ENCODE peak calls at places on chromosomes 11 and 22, in five cellular contexts. D, V, M, T and O are unnamed samples.

GRCh38 chr11:12525466-12526055 is 148.2 kb downstream of the PARVA start:
- DNase-seq in V (no peak), M (no peak), D (no peak), T (no peak), O (no peak)

GRCh38 chr11:36790450-36790849 is 192.4 kb upstream of the RAG2 start:
- DNase-seq in D (no peak), T (no peak), M (no peak), V (no peak), O (no peak)

GRCh38 chr11:17934194-17934593 is 78.7 kb downstream of the SERGEF start:
- DNase-seq in D (no peak), V (no peak), M (no peak), T (no peak), O (no peak)

GRCh38 chr11:29024386-29024785 is 916.2 kb downstream of the METTL15 start:
- DNase-seq in V (no peak), M (no peak), T (no peak), D (no peak), O (no peak)

GRCh38 chr11:17063171-17064002 is 14.1 kb downstream of the RPS13 start:
- DNase-seq in M (peak; percentile 71), T (peak; percentile 59), D (peak; percentile 32), V (peak; percentile 20), O (peak; percentile 51)

GRCh38 chr11:129286813-129287212 is 88.8 kb upstream of the BARX2 start:
- DNase-seq in V (no peak), M (no peak), T (no peak), D (no peak), O (no peak)

GRCh38 chr11:95831198-95831883 is 41.0 kb downstream of the CEP57 start:
- DNase-seq in T (no peak), M (no peak), D (no peak), V (no peak), O (peak; percentile 52)

GRCh38 chr22:44037519-44038370 is 13.6 kb downstream of the PARVB start:
- DNase-seq in V (no peak), D (no peak), T (peak; percentile 55), M (peak; percentile 53), O (peak; percentile 67)

GRCh38 chr11:123564225-123564624 is 90.2 kb downstream of the SCN3B start:
- DNase-seq in D (no peak), V (no peak), M (peak; percentile 10), T (no peak), O (no peak)

GRCh38 chr11:57585301-57585700 is 12.2 kb upstream of the SERPING1 start:
- DNase-seq in V (no peak), D (no peak), M (no peak), T (no peak), O (no peak)

GRCh38 chr11:124707813-124708212 is 31.9 kb upstream of the NRGN start:
- DNase-seq in T (peak; percentile 8), D (no peak), V (no peak), M (no peak), O (no peak)
- H3K4me3 ChIP-seq in T (no peak overlapping the region), D (no peak overlapping the region), V (no peak overlapping the region), M (no peak overlapping the region), O (no peak overlapping the region)

DNA sequence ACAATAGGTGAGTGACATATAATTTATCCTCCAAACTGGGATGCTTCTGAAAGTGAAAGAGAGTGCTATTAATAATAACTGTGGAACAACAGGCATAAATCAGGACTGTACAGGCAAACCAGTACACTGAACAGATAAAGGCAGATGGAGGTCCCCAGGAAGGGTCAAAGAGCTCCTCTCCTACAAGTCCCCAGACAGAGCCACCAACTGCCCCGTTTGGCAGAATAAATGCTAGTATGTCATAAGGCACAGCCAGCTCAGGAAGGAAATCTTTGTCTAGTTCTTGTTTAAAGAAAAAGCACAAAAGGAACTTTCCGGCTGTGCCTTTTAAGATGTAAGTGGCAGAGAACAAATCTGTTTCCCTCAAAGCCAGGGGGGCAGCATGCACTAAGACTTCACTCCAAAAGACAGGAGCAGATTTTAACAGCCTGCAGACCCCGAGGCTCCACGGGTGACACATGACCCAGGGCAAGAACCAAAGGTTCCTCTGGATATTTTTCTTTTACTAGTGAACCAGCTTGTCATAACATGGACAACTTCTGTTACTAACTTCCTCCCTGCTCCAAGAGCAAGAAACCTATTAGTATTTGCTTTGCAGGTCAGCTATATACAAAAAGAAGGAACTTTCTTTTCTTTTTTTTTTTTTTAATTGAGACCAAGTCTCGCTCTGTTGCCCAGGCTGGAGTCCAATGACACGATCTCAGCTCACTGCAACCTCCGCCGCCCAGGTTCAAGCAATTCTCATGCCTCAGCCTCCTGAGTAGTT is 50.2 kb downstream of the MYH9 start:
- DNase-seq in D (no peak), T (no peak), V (no peak), M (no peak), O (no peak)
- H3K36me3 ChIP-seq in D (peaks cover 99% of the 10 kb centered on the region), T (peaks cover 67% of the 10 kb centered on the region), V (peaks cover 71% of the 10 kb centered on the region), M (peaks cover 13% of the 10 kb centered on the region), O (peaks cover 95% of the 10 kb centered on the region)

GRCh38 chr11:66800720-66801428 is 42.4 kb upstream of the RCE1 start:
- DNase-seq in T (no peak), V (no peak), M (no peak), D (peak; percentile 94), O (no peak)
- H3K4me3 ChIP-seq in T (no peak overlapping the region), V (no peak overlapping the region), M (no peak overlapping the region), D (peak overlapping the region; percentile 51), O (no peak overlapping the region)

GRCh38 chr11:4916581-4916980 is 2.6 kb downstream of the OR51G2 start:
- DNase-seq in D (no peak), V (no peak), T (no peak), M (no peak), O (no peak)
- H3K36me3 ChIP-seq in D (no peaks in the 10 kb centered on the region), V (no peaks in the 10 kb centered on the region), T (no peaks in the 10 kb centered on the region), M (no peaks in the 10 kb centered on the region), O (no peaks in the 10 kb centered on the region)